ENCODE peak calls at places on chromosomes 5 and 9, in nine cellular contexts. F is NCI-H2171 treated with DMSO at 0.1 percent for 48 hours; C is activated T-helper 1 cell treated with anti-CD3 and anti-CD28 coated beads, Interleukin-12 subunit alpha, Interleukin-12 subunit beta, Interleukin-2, Interleukin-4 antibody, amounts not matched to agents 30 ng/mL and 10 ng/mL and 1 ng/mL, durations not matched to agents 14 hours and 24 hours and 36 hours; E is HuH-7.5; N is iris pigment epithelial cell; Y is PC-3; U is endothelial cell of umbilical vein; J is dermis blood vessel endothelial cell; Z is endodermal cell. S is an unnamed sample.

GRCh38 chr5:132253008-132253441 is 4.5 kb upstream of the PDLIM4 start:
- DNase-seq in F (no peak), C (no peak), E (no peak), N (no peak), Y (no peak), U (no peak), J (no peak), Z (no peak), S (no peak)

GRCh38 chr5:141957367-141957993 is 522 bp downstream of the PCDH12 start:
- DNase-seq in F (no peak), C (no peak), E (no peak), N (no peak), Y (no peak), U (no peak), J (no peak), Z (no peak), S (no peak)

GRCh38 chr5:113249216-113249615 is 185.6 kb downstream of the TSSK1B start:
- DNase-seq in F (peak; percentile 32), C (no peak), E (no peak), N (peak; percentile 69), Y (no peak), U (peak; percentile 87), J (no peak), Z (no peak), S (no peak)

GRCh38 chr5:28408186-28408585 is 1369.8 kb upstream of the CDH9 start:
- DNase-seq in F (no peak), C (no peak), E (no peak), N (peak; percentile 85), Y (peak; percentile 96), U (no peak), J (no peak), Z (no peak), S (no peak)

GRCh38 chr9:130042931-130043653 is at the start of gene FNBP1:
- DNase-seq in F (peak; percentile 88), C (peak; percentile 78), E (peak; percentile 89), N (peak; percentile 81), Y (peak; percentile 68), U (peak; percentile 80), J (peak; percentile 80), Z (peak; percentile 93), S (peak; percentile 83)

GRCh38 chr9:105064248-105065118 is 136.5 kb upstream of the ABCA1 start:
- DNase-seq in F (peak; percentile 93), C (no peak), E (peak; percentile 44), N (peak; percentile 97), Y (peak; percentile 77), U (peak; percentile 67), J (peak; percentile 64), Z (peak; percentile 65), S (no peak)

GRCh38 chr5:138654281-138654867 is 79.2 kb upstream of the HSPA9 start:
- DNase-seq in F (no peak), C (peak; percentile 50), E (no peak), N (peak; percentile 71), Y (peak; percentile 48), U (peak; percentile 45), J (peak; percentile 33), Z (peak; percentile 48), S (peak; percentile 85)

GRCh38 chr5:41747291-41747690 is 122.9 kb downstream of the OXCT1 start:
- DNase-seq in F (peak; percentile 19), C (no peak), E (no peak), N (peak; percentile 76), Y (peak; percentile 41), U (peak; percentile 77), J (peak; percentile 82), Z (no peak), S (no peak)

GRCh38 chr9:4141201-4141750 is 158.6 kb downstream of the GLIS3 start:
- DNase-seq in F (no peak), C (no peak), E (no peak), N (peak; percentile 62), Y (peak; percentile 41), U (no peak), J (no peak), Z (no peak), S (no peak)

GRCh38 chr5:78554595-78554994 is 94.0 kb downstream of the LHFPL2 start:
- DNase-seq in F (peak; percentile 56), C (no peak), E (no peak), N (no peak), Y (no peak), U (no peak), J (peak; percentile 44), Z (no peak), S (no peak)

GRCh38 chr5:102762828-102763227 is 7.7 kb downstream of the PAM start:
- DNase-seq in F (no peak), C (no peak), E (no peak), N (no peak), Y (peak; percentile 45), U (no peak), J (no peak), Z (no peak), S (no peak)

GRCh38 chr9:114387678-114388431 is at the start of gene AKNA:
- DNase-seq in F (no peak), C (peak; percentile 83), E (no peak), N (peak; percentile 83), Y (no peak), U (peak; percentile 86), J (peak; percentile 80), Z (peak; percentile 93), S (peak; percentile 90)

GRCh38 chr5:98464737-98465330 is 308.6 kb upstream of the RGMB start:
- DNase-seq in F (no peak), C (no peak), E (no peak), N (no peak), Y (no peak), U (no peak), J (no peak), Z (no peak), S (no peak)

GRCh38 chr5:19855929-19856328 is 132.1 kb downstream of the CDH18 start:
- DNase-seq in F (peak; percentile 87), C (no peak), E (no peak), N (peak; percentile 33), Y (no peak), U (no peak), J (no peak), Z (no peak), S (no peak)

GRCh38 chr9:89179920-89180667 is 1.5 kb upstream of the SHC3 start:
- DNase-seq in F (peak; percentile 96), C (peak; percentile 15), E (peak; percentile 72), N (peak; percentile 98), Y (peak; percentile 93), U (peak; percentile 97), J (peak; percentile 94), Z (peak; percentile 96), S (no peak)

GRCh38 chr5:55568629-55569512 is 34.1 kb upstream of the PLPP1 start:
- DNase-seq in F (no peak), C (no peak), E (no peak), N (peak; percentile 10), Y (no peak), U (no peak), J (no peak), Z (no peak), S (no peak)

GRCh38 chr9:126860757-126861466 is 473 bp downstream of the ZBTB34 start:
- DNase-seq in F (no peak), C (no peak), E (peak; percentile 39), N (peak; percentile 22), Y (peak; percentile 19), U (peak; percentile 46), J (peak; percentile 55), Z (peak; percentile 79), S (peak; percentile 52)

GRCh38 chr5:54390539-54391031 is 64.9 kb upstream of the HSPB3 start:
- DNase-seq in F (peak; percentile 73), C (no peak), E (no peak), N (no peak), Y (no peak), U (no peak), J (no peak), Z (no peak), S (no peak)

GRCh38 chr9:91207481-91207888 is 154.2 kb downstream of the AUH start:
- DNase-seq in F (no peak), C (no peak), E (no peak), N (peak; percentile 93), Y (peak; percentile 19), U (no peak), J (no peak), Z (no peak), S (no peak)

GRCh38 chr5:109987970-109988369 is 298.2 kb downstream of the MAN2A1 start:
- DNase-seq in F (no peak), C (no peak), E (no peak), N (no peak), Y (peak; percentile 27), U (peak; percentile 4), J (peak; percentile 1), Z (no peak), S (no peak)

GRCh38 chr9:125867752-125868400 is 120.7 kb downstream of the PBX3 start:
- DNase-seq in F (peak; percentile 22), C (no peak), E (no peak), N (peak; percentile 63), Y (peak; percentile 8), U (peak; percentile 83), J (peak; percentile 88), Z (no peak), S (no peak)

GRCh38 chr9:18566125-18566524 is 92.2 kb downstream of the ADAMTSL1 start:
- DNase-seq in F (no peak), C (no peak), E (no peak), N (peak; percentile 88), Y (peak; percentile 83), U (peak; percentile 92), J (peak; percentile 88), Z (no peak), S (no peak)

GRCh38 chr9:80842383-80842782 is 847.0 kb downstream of the TLE1 start:
- DNase-seq in F (no peak), C (no peak), E (no peak), N (no peak), Y (no peak), U (no peak), J (no peak), Z (no peak), S (no peak)

GRCh38 chr9:1170918-1171317 is 120.8 kb downstream of the DMRT2 start:
- DNase-seq in F (peak; percentile 34), C (no peak), E (no peak), N (no peak), Y (no peak), U (no peak), J (no peak), Z (no peak), S (no peak)

GRCh38 chr9:12813960-12814876 is 39.4 kb downstream of the LURAP1L start:
- DNase-seq in F (no peak), C (no peak), E (no peak), N (peak; percentile 99), Y (peak; percentile 93), U (peak; percentile 99), J (peak; percentile 98), Z (no peak), S (no peak)

GRCh38 chr9:30012622-30013021 is 2371.8 kb upstream of the ACO1 start:
- DNase-seq in F (no peak), C (no peak), E (no peak), N (no peak), Y (no peak), U (no peak), J (no peak), Z (no peak), S (no peak)

GRCh38 chr9:137986268-137987099 is 108.9 kb downstream of the CACNA1B start:
- DNase-seq in F (no peak), C (no peak), E (no peak), N (no peak), Y (no peak), U (no peak), J (no peak), Z (no peak), S (no peak)

GRCh38 chr9:69344459-69344858 is 19.4 kb downstream of the ENTREP1 start:
- DNase-seq in F (no peak), C (no peak), E (no peak), N (no peak), Y (no peak), U (no peak), J (no peak), Z (peak; percentile 60), S (no peak)

GRCh38 chr9:37986771-37987258 is 82.2 kb downstream of the SHB start:
- DNase-seq in F (no peak), C (no peak), E (no peak), N (no peak), Y (no peak), U (no peak), J (no peak), Z (no peak), S (no peak)

GRCh38 chr5:140295414-140295813 is 7.5 kb downstream of the PFDN1 start:
- DNase-seq in F (peak; percentile 0), C (no peak), E (no peak), N (peak; percentile 99), Y (peak; percentile 96), U (peak; percentile 96), J (peak; percentile 94), Z (no peak), S (no peak)

GRCh38 chr5:177490311-177490991 is 7.0 kb downstream of the PDLIM7 start:
- DNase-seq in F (no peak), C (no peak), E (no peak), N (no peak), Y (no peak), U (no peak), J (no peak), Z (no peak), S (no peak)

S was measured in CD8-positive, alpha-beta memory T cell.